ENCODE peak calls at places on chromosomes 13 and 19, in six cellular contexts. E is AG10803; S is SK-N-DZ; P is dermis blood vessel endothelial cell; A is activated CD8-positive, alpha-beta memory T cell treated with anti-CD3 and anti-CD28 coated beads for 1 hour; B is putamen. R is an unnamed sample.

GRCh38 chr13:92896842-92897241 is 329.8 kb upstream of the GPC6 start:
- DNase-seq in E (peak; percentile 1), S (peak; percentile 61), P (no peak), A (no peak), B (no peak), R (no peak)

GRCh38 chr19:46287585-46287984 is 9.3 kb upstream of the HIF3A start:
- DNase-seq in E (no peak), S (peak; percentile 9), P (peak; percentile 75), A (no peak), B (no peak), R (no peak)

GRCh38 chr13:112248406-112248760 is 127.8 kb upstream of the SPACA7 start:
- DNase-seq in E (no peak), S (no peak), P (no peak), A (no peak), B (no peak), R (no peak)

GRCh38 chr13:41188584-41188983 is 5.8 kb downstream of the KBTBD7 start:
- DNase-seq in E (no peak), S (no peak), P (no peak), A (no peak), B (no peak), R (no peak)

GRCh38 chr19:4015705-4016402 is 8.3 kb downstream of the PIAS4 start:
- DNase-seq in E (no peak), S (peak; percentile 55), P (no peak), A (no peak), B (no peak), R (no peak)

GRCh38 chr13:59247166-59247565 is 916.6 kb downstream of the DIAPH3 start:
- DNase-seq in E (no peak), S (no peak), P (peak; percentile 46), A (no peak), B (peak; percentile 10), R (peak; percentile 60)

GRCh38 chr13:58804832-58805231 is 1173.3 kb downstream of the PCDH17 start:
- DNase-seq in E (no peak), S (peak; percentile 6), P (no peak), A (no peak), B (no peak), R (no peak)

GRCh38 chr13:78772933-78773332 is 114.0 kb upstream of the OBI1 start:
- DNase-seq in E (no peak), S (no peak), P (no peak), A (no peak), B (no peak), R (no peak)

GRCh38 chr19:28785961-28786360 is 427.0 kb downstream of the UQCRFS1 start:
- DNase-seq in E (no peak), S (no peak), P (no peak), A (no peak), B (no peak), R (no peak)